ENCODE peak calls at places on chromosomes 16 and 17, in four cellular contexts. X is T-helper 1 cell, S is NCI-H187, T is A549. B is an unnamed sample.

GRCh38 chr16:70437582-70438324 is 1.1 kb downstream of the ST3GAL2 start:
- DNase-seq in X (no peak), S (no peak), T (no peak), B (no peak)

GRCh38 chr16:72985148-72985882 is 62.6 kb downstream of the ZFHX3 start:
- DNase-seq in X (no peak), S (no peak), T (no peak), B (no peak)

GRCh38 chr17:75876190-75876937 is 2.0 kb downstream of the TRIM47 start:
- DNase-seq in S (no peak), T (peak; percentile 74), X (peak; percentile 52), B (no peak)

GRCh38 chr16:81405702-81406113 is 38.9 kb upstream of the CMIP start:
- DNase-seq in T (peak; percentile 96), S (no peak), X (no peak), B (no peak)

GRCh38 chr16:68349838-68350410 is 39.1 kb downstream of the PRMT7 start:
- DNase-seq in X (no peak), T (no peak), S (no peak), B (no peak)

GRCh38 chr17:56440391-56440790 is 153.1 kb upstream of the NOG start:
- DNase-seq in S (no peak), X (no peak), T (no peak), B (no peak)

GRCh38 chr17:46948544-46948943 is 25.6 kb downstream of the GOSR2 start:
- DNase-seq in S (no peak), T (no peak), X (no peak), B (no peak)

GRCh38 chr16:11296351-11296705 is 15.2 kb upstream of the PRM1 start:
- DNase-seq in T (no peak), S (no peak), X (no peak), B (no peak)

GRCh38 chr17:44628234-44629188 is 27.8 kb upstream of the MEIOC start:
- DNase-seq in T (no peak), S (no peak), X (no peak), B (no peak)

GRCh38 chr16:4298761-4299522 is 16.9 kb upstream of the GLIS2 start:
- DNase-seq in T (peak; percentile 97), X (no peak), S (no peak), B (no peak)

GRCh38 chr16:919658-920631 is 50.8 kb downstream of the LMF1 start:
- DNase-seq in X (no peak), T (no peak), S (no peak), B (no peak)

B was measured in GDM1.